ENCODE peak calls at places on chromosomes 11 and 22, in five cellular contexts. R is occipital lobe; P is CD8-positive, alpha-beta memory T cell; U is NCI-H345; Q is mesenteric fat pad. J is an unnamed sample.

GRCh38 chr11:12556788-12557384 is 117.3 kb upstream of the TEAD1 start:
- DNase-seq in Q (no peak), P (no peak), U (no peak), R (no peak), J (no peak)

GRCh38 chr11:65439331-65440181 is 17.0 kb downstream of the NEAT1 start:
- DNase-seq in R (no peak), Q (peak), U (no peak), P (no peak), J (no peak)

GRCh38 chr22:49869855-49870712 is 16.4 kb downstream of the ZBED4 start:
- DNase-seq in P (peak), R (no peak), U (no peak), Q (peak), J (no peak)

GRCh38 chr11:12005061-12005460 is 3.4 kb downstream of the DKK3 start:
- DNase-seq in U (no peak), Q (no peak), R (no peak), P (no peak), J (no peak)

GRCh38 chr22:42169055-42169469 is 38.5 kb upstream of the CYP2D6 start:
- DNase-seq in R (peak), P (peak), Q (no peak), U (peak), J (peak)

GRCh38 chr11:15059132-15059531 is 14.3 kb upstream of the CALCB start:
- DNase-seq in Q (no peak), P (no peak), R (no peak), U (no peak), J (no peak)

GRCh38 chr11:44601471-44602370 is 36.3 kb downstream of the CD82 start:
- DNase-seq in U (no peak), R (no peak), P (no peak), Q (no peak), J (no peak)

GRCh38 chr11:44400431-44400830 is 90.5 kb upstream of the ALX4 start:
- DNase-seq in R (no peak), U (no peak), Q (no peak), P (no peak), J (no peak)

GRCh38 chr22:49976439-49977175 is 16.0 kb downstream of the PIM3 start:
- DNase-seq in U (no peak), Q (peak), R (no peak), P (no peak), J (no peak)

GRCh38 chr11:92057849-92058442 is 166.7 kb upstream of the FAT3 start:
- DNase-seq in U (no peak), Q (no peak), P (no peak), R (no peak), J (no peak)

GRCh38 chr11:118572914-118573550 is 823 bp downstream of the ARCN1 start:
- DNase-seq in Q (no peak), U (no peak), P (peak), R (no peak), J (peak)

GRCh38 chr11:95923730-95924413 is at the start of gene MTMR2:
- DNase-seq in P (peak), R (peak), Q (peak), U (peak), J (peak)

GRCh38 chr11:67264886-67265632 is 1.2 kb upstream of the GRK2 start:
- DNase-seq in P (no peak), U (no peak), Q (no peak), R (no peak), J (no peak)

GRCh38 chr22:38455530-38456271 is 702 bp upstream of the KCNJ4 start:
- DNase-seq in U (peak), P (no peak), Q (no peak), R (no peak), J (no peak)

GRCh38 chr11:70233511-70233919 is 30.4 kb downstream of the FADD start:
- DNase-seq in P (no peak), Q (no peak), U (no peak), R (no peak), J (no peak)

GRCh38 chr11:31689559-31689958 is 121.6 kb downstream of the PAX6 start:
- DNase-seq in R (no peak), U (no peak), Q (no peak), P (no peak), J (no peak)